ENCODE peak calls at places on chromosomes 4 and X, in five cellular contexts. C, Y, P, M and W are unnamed samples. For H3K36me3, the result is how much of the 10 kb centered on the place peaks cover.

GRCh38 chr4:8555716-8556115 is 24.5 kb upstream of the GPR78 start:
- DNase-seq in C (no peak), Y (no peak), P (no peak), M (no peak), W (no peak)

GRCh38 chr4:28462766-28463165 is 1602.1 kb downstream of the STIM2 start:
- DNase-seq in C (no peak), Y (peak), P (peak), M (no peak), W (no peak)

GRCh38 chr4:3484057-3484973 is 21.2 kb downstream of the DOK7 start:
- DNase-seq in C (no peak), Y (no peak), P (peak), M (no peak), W (peak)

GRCh38 chrX:281166-281999 is at the start of gene PLCXD1:
- DNase-seq in C (peak), Y (peak), P (no peak), M (peak), W (no peak)

GRCh38 chr4:27684501-27685077 is 823.9 kb downstream of the STIM2 start:
- DNase-seq in C (peak), Y (peak), P (peak), M (peak), W (peak)

GRCh38 chr4:142452132-142452855 is 393.8 kb downstream of the INPP4B start:
- DNase-seq in C (no peak), Y (peak), P (peak), M (no peak), W (peak)

GRCh38 chrX:45138525-45138924 is 62.2 kb downstream of the DIPK2B start:
- DNase-seq in C (no peak), Y (no peak), P (no peak), M (no peak), W (no peak)

GRCh38 chrX:51332188-51332942 is at the start of gene NUDT10:
- DNase-seq in C (peak), Y (peak), P (no peak), M (peak), W (peak)

GRCh38 chrX:41600266-41600665 is 88.5 kb upstream of the GPR34 start:
- DNase-seq in C (peak), Y (peak), P (no peak), M (no peak), W (no peak)

GRCh38 chr4:156596026-156596425 is 375.6 kb downstream of the PDGFC start:
- DNase-seq in C (no peak), Y (peak), P (no peak), M (no peak), W (no peak)

GRCh38 chrX:129039176-129039575 is 484.1 kb downstream of the SMARCA1 start:
- DNase-seq in C (no peak), Y (no peak), P (no peak), M (no peak), W (no peak)

GRCh38 chr4:82425478-82425877 is 4.8 kb downstream of the HNRNPDL start:
- DNase-seq in C (no peak), Y (no peak), P (no peak), M (no peak), W (no peak)
- H3K36me3 ChIP-seq in C (under half), Y (under half), P (under half), M (under half), W (under half)

DNA sequence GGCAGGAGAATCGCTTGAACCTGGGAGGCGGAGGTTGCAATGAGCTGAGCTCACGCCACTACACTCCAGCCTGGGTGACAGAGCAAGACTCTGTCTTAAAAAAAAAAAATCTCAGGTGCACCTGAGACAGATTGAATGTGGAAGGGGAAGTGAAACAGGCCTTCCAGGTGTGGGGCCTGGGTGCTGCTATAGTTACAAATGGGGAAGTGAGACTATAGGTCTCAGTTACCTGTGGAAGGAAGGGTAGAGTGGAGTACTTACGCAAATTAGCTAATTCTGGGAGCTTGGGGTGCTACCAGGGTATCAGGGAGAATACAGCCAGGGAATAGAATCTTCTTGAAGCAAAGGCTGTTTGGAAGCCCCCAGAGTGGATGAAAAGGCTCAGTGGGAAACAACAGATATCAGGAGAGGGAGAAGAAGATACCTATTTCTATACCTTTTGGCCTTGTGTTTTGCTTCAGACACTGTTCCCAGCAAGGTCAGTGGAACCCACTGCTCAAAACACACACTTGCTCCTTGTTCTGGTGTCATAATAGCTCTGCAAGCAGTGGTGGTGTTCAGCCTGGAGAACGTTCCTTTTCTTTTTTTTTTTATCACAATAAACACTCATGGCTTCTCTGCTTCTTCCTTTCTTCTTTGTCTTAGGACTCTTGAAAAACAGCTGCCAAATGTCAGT is 7.0 kb downstream of the CD38 start:
- DNase-seq in C (no peak), Y (no peak), P (no peak), M (no peak), W (no peak)
- H3K4me3 ChIP-seq in C (no peak), Y (no peak), P (no peak), M (no peak), W (no peak)

GRCh38 chr4:6290769-6291547 is 21.3 kb downstream of the WFS1 start:
- DNase-seq in C (no peak), Y (no peak), P (no peak), M (no peak), W (no peak)

GRCh38 chr4:6288342-6288741 is 18.7 kb downstream of the WFS1 start:
- DNase-seq in C (no peak), Y (no peak), P (no peak), M (no peak), W (no peak)

GRCh38 chr4:6288871-6289270 is 19.2 kb downstream of the WFS1 start:
- DNase-seq in C (no peak), Y (no peak), P (no peak), M (no peak), W (no peak)

GRCh38 chr4:6291784-6292297 is 22.2 kb downstream of the WFS1 start:
- DNase-seq in C (no peak), Y (no peak), P (no peak), M (no peak), W (no peak)

DNA sequence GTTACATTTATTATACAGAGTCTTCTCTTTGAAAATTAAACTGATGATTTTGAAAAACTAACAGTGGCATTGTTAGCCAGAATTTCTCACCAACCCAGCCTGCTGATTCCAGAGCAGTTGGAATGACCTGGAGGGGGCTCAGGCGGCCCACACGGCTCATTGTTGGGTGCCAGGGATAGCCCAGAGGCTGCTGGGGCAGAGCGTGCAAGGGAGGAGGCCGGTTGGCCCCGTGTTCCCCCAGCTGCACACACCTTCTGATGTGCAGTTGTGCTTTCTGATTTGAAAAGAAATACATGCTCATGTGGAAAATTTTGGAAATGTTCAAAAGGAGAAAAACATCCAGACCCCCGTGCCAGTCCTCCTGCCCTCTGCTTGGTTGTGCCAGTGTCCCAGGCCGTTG is 20.6 kb downstream of the WFS1 start:
- DNase-seq in C (no peak), Y (no peak), P (no peak), M (no peak), W (no peak)
- H3K36me3 ChIP-seq in C (half or more), Y (under half), P (under half), M (under half), W (under half)

GRCh38 chrX:84187501-84188319 is at the start of gene RPS6KA6:
- DNase-seq in C (peak), Y (no peak), P (peak), M (peak), W (no peak)
- H3K4me3 ChIP-seq in C (peak), Y (peak), P (peak), M (peak), W (peak)